ENCODE peak calls at places on chromosomes 4 and X, in five cellular contexts. One of them, this sample, is unnamed.

GRCh38 chrX:123436512-123436911 is 252.4 kb downstream of the GRIA3 start:
- DNase-seq in endothelial cell of umbilical vein: no peak
- DNase-seq in HCT116: no peak
- DNase-seq in GM12878: no peak
- DNase-seq in stomach: no peak
- DNase-seq in this sample: no peak

GRCh38 chr4:184891765-184892164 is 66.0 kb upstream of the ACSL1 start:
- DNase-seq in endothelial cell of umbilical vein: no peak
- DNase-seq in HCT116: no peak
- DNase-seq in GM12878: no peak
- DNase-seq in stomach: no peak
- DNase-seq in this sample: no peak

GRCh38 chr4:121370729-121371325 is 10.0 kb downstream of the QRFPR start:
- DNase-seq in endothelial cell of umbilical vein: peak
- DNase-seq in HCT116: peak
- DNase-seq in GM12878: no peak
- DNase-seq in stomach: peak
- DNase-seq in this sample: peak

GRCh38 chr4:57504139-57504538 is 394.0 kb upstream of the IGFBP7 start:
- DNase-seq in endothelial cell of umbilical vein: no peak
- DNase-seq in HCT116: no peak
- DNase-seq in GM12878: no peak
- DNase-seq in stomach: no peak
- DNase-seq in this sample: no peak

GRCh38 chr4:78558421-78558820 is 6.9 kb downstream of the ANXA3 start:
- DNase-seq in endothelial cell of umbilical vein: peak
- DNase-seq in HCT116: no peak
- DNase-seq in GM12878: no peak
- DNase-seq in stomach: no peak
- DNase-seq in this sample: no peak

GRCh38 chrX:148538582-148538981 is 38.2 kb downstream of the AFF2 start:
- DNase-seq in endothelial cell of umbilical vein: no peak
- DNase-seq in HCT116: no peak
- DNase-seq in GM12878: no peak
- DNase-seq in stomach: no peak
- DNase-seq in this sample: no peak

GRCh38 chr4:146439999-146440398 is 81.7 kb downstream of the SLC10A7 start:
- DNase-seq in endothelial cell of umbilical vein: no peak
- DNase-seq in HCT116: no peak
- DNase-seq in GM12878: no peak
- DNase-seq in stomach: no peak
- DNase-seq in this sample: no peak

GRCh38 chr4:4456351-4456750 is 69.4 kb downstream of the NSG1 start:
- DNase-seq in endothelial cell of umbilical vein: peak
- DNase-seq in HCT116: no peak
- DNase-seq in GM12878: no peak
- DNase-seq in stomach: no peak
- DNase-seq in this sample: no peak

DNA sequence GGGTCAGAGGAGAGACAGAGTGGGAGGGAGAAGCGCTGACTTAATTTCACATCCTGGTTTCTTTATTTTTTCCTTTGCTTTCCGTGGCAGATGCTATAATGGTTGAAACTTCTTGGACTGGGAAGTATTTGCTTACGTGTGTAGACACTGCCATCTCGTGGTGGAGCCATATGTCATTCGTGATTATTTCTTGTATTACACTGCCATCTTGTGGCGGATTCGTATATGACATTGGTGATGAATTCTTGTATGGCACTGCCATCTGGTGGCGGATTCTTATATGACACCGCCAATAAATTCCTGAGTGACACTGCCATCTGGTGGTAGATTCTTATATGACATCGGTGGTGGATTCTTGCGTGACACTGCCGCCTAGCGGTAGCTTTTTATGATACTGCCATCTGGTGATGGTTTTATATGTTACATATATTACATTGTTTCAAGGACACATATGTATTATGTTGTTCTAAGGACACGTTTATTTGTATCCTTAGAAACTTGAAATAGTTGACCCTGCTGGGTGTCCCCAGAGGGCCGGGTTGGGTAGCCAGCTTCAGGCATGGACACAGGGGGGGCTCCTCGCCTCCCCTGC is 37.3 kb upstream of the CLCN4 start:
- DNase-seq in endothelial cell of umbilical vein: peak
- DNase-seq in HCT116: peak
- DNase-seq in GM12878: peak
- DNase-seq in stomach: peak
- DNase-seq in this sample: peak
- TF ChIP-seq POLR2AphosphoS5 in endothelial cell of umbilical vein: peak
- TF ChIP-seq POLR2AphosphoS5 in HCT116: peak
- TF ChIP-seq POLR2AphosphoS5 in GM12878: no peak
- TF ChIP-seq POLR2AphosphoS5 in stomach: peak
- TF ChIP-seq POLR2AphosphoS5 in this sample: peak

DNA sequence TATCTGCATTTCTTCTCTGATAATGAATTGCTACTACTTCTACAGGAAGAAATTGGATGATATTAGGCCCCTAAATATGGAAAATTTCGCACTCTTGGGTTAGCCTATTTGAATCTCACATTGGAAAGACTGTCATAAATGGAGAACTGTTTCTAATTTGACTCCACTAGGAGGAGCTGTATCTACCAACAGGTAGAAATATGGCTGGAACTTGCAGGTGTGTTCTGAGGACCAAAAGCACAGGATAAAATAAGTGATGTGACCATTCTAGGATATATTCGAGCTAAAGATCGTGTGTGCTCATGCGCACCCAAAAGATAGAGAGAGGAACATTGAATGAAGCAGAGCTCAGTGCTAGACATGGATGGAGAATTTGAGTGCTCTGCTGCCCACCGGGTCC is 4.8 kb upstream of the NKAP start:
- DNase-seq in endothelial cell of umbilical vein: no peak
- DNase-seq in HCT116: no peak
- DNase-seq in GM12878: no peak
- DNase-seq in stomach: no peak
- DNase-seq in this sample: no peak
- TF ChIP-seq CTCF in endothelial cell of umbilical vein: no peak
- TF ChIP-seq CTCF in HCT116: no peak
- TF ChIP-seq CTCF in GM12878: peak
- TF ChIP-seq CTCF in stomach: no peak
- TF ChIP-seq CTCF in this sample: no peak

DNA sequence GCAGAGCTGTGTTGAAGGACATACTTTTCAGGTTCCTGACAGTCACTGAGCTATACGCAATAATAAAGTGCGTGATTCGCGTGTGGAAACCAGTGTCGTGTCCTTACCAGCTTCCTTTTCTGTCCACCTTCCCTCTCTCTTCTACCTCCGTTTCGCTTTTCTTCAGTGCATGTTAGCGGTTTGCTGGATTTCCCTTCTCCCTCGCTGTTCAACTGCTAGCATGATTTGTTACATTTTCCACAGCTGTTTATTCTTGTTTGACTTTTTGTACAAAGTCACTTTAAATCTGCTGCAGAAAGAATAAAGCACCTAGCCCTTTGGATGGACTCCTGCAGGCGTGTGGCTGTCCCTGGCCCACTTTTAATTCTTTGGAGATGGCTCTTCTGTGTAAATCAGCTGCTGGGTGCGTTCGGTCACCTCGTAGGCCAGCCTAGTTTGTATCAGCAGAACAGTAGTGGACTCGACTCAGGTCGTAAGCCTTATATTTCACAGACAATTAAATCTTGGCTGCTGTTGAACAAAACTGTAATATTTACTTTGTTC is 8.9 kb upstream of the HAND2 start:
- DNase-seq in endothelial cell of umbilical vein: no peak
- DNase-seq in HCT116: no peak
- DNase-seq in GM12878: no peak
- DNase-seq in stomach: no peak
- DNase-seq in this sample: no peak
- H3K4me3 ChIP-seq in endothelial cell of umbilical vein: no peak
- H3K4me3 ChIP-seq in HCT116: no peak
- H3K4me3 ChIP-seq in GM12878: no peak
- H3K4me3 ChIP-seq in stomach: peak
- H3K4me3 ChIP-seq in this sample: peak

GRCh38 chr4:10253765-10254164 is 137.2 kb upstream of the WDR1 start:
- DNase-seq in endothelial cell of umbilical vein: no peak
- DNase-seq in HCT116: no peak
- DNase-seq in GM12878: no peak
- DNase-seq in stomach: no peak
- DNase-seq in this sample: no peak
- TF ChIP-seq POLR2AphosphoS5 in endothelial cell of umbilical vein: no peak
- TF ChIP-seq POLR2AphosphoS5 in HCT116: no peak
- TF ChIP-seq POLR2AphosphoS5 in GM12878: no peak
- TF ChIP-seq POLR2AphosphoS5 in stomach: no peak
- TF ChIP-seq POLR2AphosphoS5 in this sample: no peak

GRCh38 chrX:49878128-49878833 is 1.0 kb upstream of the USP27X start:
- DNase-seq in endothelial cell of umbilical vein: no peak
- DNase-seq in HCT116: no peak
- DNase-seq in GM12878: no peak
- DNase-seq in stomach: no peak
- DNase-seq in this sample: no peak

GRCh38 chrX:49878834-49879655 is at the start of gene USP27X:
- DNase-seq in endothelial cell of umbilical vein: peak
- DNase-seq in HCT116: peak
- DNase-seq in GM12878: peak
- DNase-seq in stomach: peak
- DNase-seq in this sample: peak

GRCh38 chrX:49877397-49878101 is 1.7 kb upstream of the USP27X start:
- DNase-seq in endothelial cell of umbilical vein: no peak
- DNase-seq in HCT116: no peak
- DNase-seq in GM12878: no peak
- DNase-seq in stomach: peak
- DNase-seq in this sample: no peak

GRCh38 chrX:49879656-49880277 is 483 bp downstream of the USP27X start:
- DNase-seq in endothelial cell of umbilical vein: peak
- DNase-seq in HCT116: no peak
- DNase-seq in GM12878: no peak
- DNase-seq in stomach: no peak
- DNase-seq in this sample: no peak

GRCh38 chrX:49876750-49877149 is 2.5 kb upstream of the USP27X start:
- DNase-seq in endothelial cell of umbilical vein: peak
- DNase-seq in HCT116: peak
- DNase-seq in GM12878: no peak
- DNase-seq in stomach: no peak
- DNase-seq in this sample: no peak
- TF ChIP-seq CTCF in endothelial cell of umbilical vein: peak
- TF ChIP-seq CTCF in HCT116: peak
- TF ChIP-seq CTCF in GM12878: peak
- TF ChIP-seq CTCF in stomach: no peak
- TF ChIP-seq CTCF in this sample: peak

GRCh38 chr4:1459664-1460511 is 53.6 kb upstream of the NKX1-1 start:
- DNase-seq in endothelial cell of umbilical vein: no peak
- DNase-seq in HCT116: no peak
- DNase-seq in GM12878: no peak
- DNase-seq in stomach: peak
- DNase-seq in this sample: no peak
- H3K4me3 ChIP-seq in endothelial cell of umbilical vein: no peak
- H3K4me3 ChIP-seq in HCT116: no peak
- H3K4me3 ChIP-seq in GM12878: no peak
- H3K4me3 ChIP-seq in stomach: no peak
- H3K4me3 ChIP-seq in this sample: no peak

GRCh38 chrX:128759745-128760144 is 707.5 kb upstream of the ACTRT1 start:
- DNase-seq in endothelial cell of umbilical vein: no peak
- DNase-seq in HCT116: no peak
- DNase-seq in GM12878: no peak
- DNase-seq in stomach: no peak
- DNase-seq in this sample: no peak
- TF ChIP-seq POLR2AphosphoS5 in endothelial cell of umbilical vein: no peak
- TF ChIP-seq POLR2AphosphoS5 in HCT116: no peak
- TF ChIP-seq POLR2AphosphoS5 in GM12878: no peak
- TF ChIP-seq POLR2AphosphoS5 in stomach: no peak
- TF ChIP-seq POLR2AphosphoS5 in this sample: no peak

GRCh38 chrX:108267561-108267960 is 170.7 kb downstream of the COL4A6 start:
- DNase-seq in endothelial cell of umbilical vein: no peak
- DNase-seq in HCT116: no peak
- DNase-seq in GM12878: no peak
- DNase-seq in stomach: no peak
- DNase-seq in this sample: no peak
- TF ChIP-seq CTCF in endothelial cell of umbilical vein: no peak
- TF ChIP-seq CTCF in HCT116: no peak
- TF ChIP-seq CTCF in GM12878: no peak
- TF ChIP-seq CTCF in stomach: no peak
- TF ChIP-seq CTCF in this sample: no peak

GRCh38 chrX:152450076-152450475 is 1.0 kb downstream of the GABRA3 start:
- DNase-seq in endothelial cell of umbilical vein: no peak
- DNase-seq in HCT116: no peak
- DNase-seq in GM12878: no peak
- DNase-seq in stomach: no peak
- DNase-seq in this sample: no peak
- H3K4me3 ChIP-seq in endothelial cell of umbilical vein: no peak
- H3K4me3 ChIP-seq in HCT116: no peak
- H3K4me3 ChIP-seq in GM12878: no peak
- H3K4me3 ChIP-seq in stomach: no peak
- H3K4me3 ChIP-seq in this sample: no peak

GRCh38 chr4:86359944-86360478 is at the start of gene MAPK10:
- DNase-seq in endothelial cell of umbilical vein: peak
- DNase-seq in HCT116: no peak
- DNase-seq in GM12878: peak
- DNase-seq in stomach: peak
- DNase-seq in this sample: peak
- TF ChIP-seq POLR2AphosphoS5 in endothelial cell of umbilical vein: no peak
- TF ChIP-seq POLR2AphosphoS5 in HCT116: no peak
- TF ChIP-seq POLR2AphosphoS5 in GM12878: no peak
- TF ChIP-seq POLR2AphosphoS5 in stomach: no peak
- TF ChIP-seq POLR2AphosphoS5 in this sample: no peak